ENCODE peak calls at places on chromosomes 12 and 14, in eight cellular contexts. Z is hepatocyte, F is aorta, N is heart right ventricle, J is tibial artery, K is uterus, H is lower lobe of right lung, Y is neural progenitor cell. E is an unnamed sample. For H3K4me1, the result is how much of the 10 kb centered on the place peaks cover.

GRCh38 chr12:27498761-27499160 is 25.2 kb upstream of the PPFIBP1 start:
- DNase-seq in F (no peak), J (no peak), Y (no peak), Z (no peak), K (no peak), N (no peak), H (no peak), E (no peak)

GRCh38 chr14:100293497-100294212 is 12.6 kb downstream of the SLC25A29 start:
- DNase-seq in J (no peak), F (peak), N (no peak), H (no peak), K (no peak), Z (no peak), Y (no peak), E (no peak)

GRCh38 chr12:1875608-1876007 is 42.8 kb downstream of the CACNA2D4 start:
- DNase-seq in K (no peak), Y (no peak), N (no peak), F (no peak), Z (peak), J (no peak), H (no peak), E (no peak)

GRCh38 chr14:61581340-61581739 is 114.0 kb upstream of the HIF1A start:
- DNase-seq in Y (no peak), N (no peak), J (no peak), F (no peak), Z (no peak), K (no peak), H (no peak), E (no peak)

GRCh38 chr12:75815756-75816155 is 215.8 kb downstream of the PHLDA1 start:
- DNase-seq in F (no peak), Z (no peak), Y (no peak), K (no peak), H (no peak), N (no peak), J (no peak), E (no peak)

GRCh38 chr12:91098942-91099341 is 12.4 kb downstream of the LUM start:
- DNase-seq in H (no peak), N (no peak), K (peak), F (no peak), Z (peak), J (peak), Y (no peak), E (peak)

GRCh38 chr14:90599748-90600507 is 203.1 kb downstream of the CALM1 start:
- DNase-seq in Z (peak), Y (no peak), J (no peak), K (no peak), F (no peak), N (no peak), H (no peak), E (no peak)

GRCh38 chr14:32950584-32950983 is 11.9 kb downstream of the NPAS3 start:
- DNase-seq in N (no peak), Z (no peak), J (no peak), F (no peak), Y (no peak), K (no peak), H (no peak), E (no peak)

GRCh38 chr12:108237272-108237671 is 101.8 kb downstream of the CMKLR1 start:
- DNase-seq in N (no peak), J (no peak), F (no peak), H (no peak), Y (peak), Z (no peak), K (no peak), E (no peak)

GRCh38 chr12:71440393-71441349 is 1.1 kb downstream of the LGR5 start:
- DNase-seq in J (no peak), N (no peak), Z (peak), K (no peak), F (peak), H (no peak), Y (peak), E (peak)

GRCh38 chr12:28620281-28620680 is 430.0 kb downstream of the CCDC91 start:
- DNase-seq in K (no peak), Y (no peak), H (no peak), J (no peak), F (no peak), N (no peak), Z (no peak), E (no peak)

DNA sequence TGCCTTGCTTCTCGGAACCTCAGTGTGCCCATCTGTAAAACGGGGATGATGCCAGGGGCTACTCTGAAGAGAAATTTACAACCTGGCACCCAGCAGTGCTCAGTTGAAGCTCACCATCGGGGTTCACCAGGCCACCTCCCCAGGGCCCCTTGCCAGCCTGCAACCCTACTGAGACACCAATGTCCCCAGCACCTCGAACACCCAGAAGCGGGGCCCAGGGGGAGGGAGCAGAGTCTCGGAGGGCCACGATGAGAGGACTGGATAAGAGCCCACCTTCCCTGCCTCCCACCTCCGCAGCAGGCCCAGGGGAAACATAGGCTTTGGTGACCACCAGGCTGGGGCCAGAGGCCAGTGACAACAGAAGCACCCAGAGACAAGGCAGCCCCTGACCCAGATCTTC is 22.4 kb downstream of the NCOR2 start:
- DNase-seq in K (no peak), J (no peak), Z (no peak), H (no peak), N (no peak), F (no peak), Y (no peak), E (no peak)
- H3K4me1 ChIP-seq in K (under half), J (half or more), Z (half or more), H (half or more), N (half or more), F (under half), Y (under half), E (half or more)

DNA sequence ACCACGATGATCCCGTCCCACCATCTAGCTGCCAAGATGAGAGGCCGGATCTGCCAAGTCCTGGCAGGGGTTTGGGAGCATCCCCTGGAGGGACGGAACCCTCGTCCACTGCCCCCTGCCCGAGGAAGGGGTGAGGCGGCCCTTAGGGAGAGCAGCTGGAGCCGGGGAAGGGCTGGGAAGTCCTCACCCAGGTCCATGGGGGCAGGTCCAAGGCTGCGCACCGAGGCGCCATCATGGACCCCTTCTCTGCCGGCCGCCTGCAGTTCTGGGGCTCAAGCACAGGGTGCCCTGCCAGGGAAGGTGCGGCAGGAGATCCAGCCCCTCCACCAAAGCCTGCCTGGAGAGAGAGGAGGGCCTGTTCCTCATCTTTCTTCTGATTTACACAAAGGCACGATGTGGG is 17.6 kb upstream of the FBRSL1 start:
- DNase-seq in F (no peak), J (no peak), N (no peak), Y (no peak), H (no peak), Z (no peak), K (no peak), E (no peak)
- H3K4me3 ChIP-seq in F (no peak), J (no peak), N (no peak), Y (no peak), H (no peak), Z (no peak), K (no peak), E (no peak)

GRCh38 chr14:63435838-63436237 is 107.3 kb downstream of the PPP2R5E start:
- DNase-seq in F (peak), Z (peak), Y (no peak), J (peak), K (peak), N (peak), H (peak), E (no peak)

GRCh38 chr14:63436286-63437098 is 106.7 kb downstream of the PPP2R5E start:
- DNase-seq in F (no peak), Y (no peak), K (no peak), H (no peak), J (no peak), Z (no peak), N (no peak), E (no peak)

GRCh38 chr14:63432888-63433552 is 110.2 kb downstream of the PPP2R5E start:
- DNase-seq in J (no peak), Z (no peak), N (no peak), Y (no peak), F (no peak), K (no peak), H (no peak), E (no peak)

GRCh38 chr14:63432228-63432627 is 110.9 kb downstream of the PPP2R5E start:
- DNase-seq in Y (no peak), F (no peak), J (no peak), N (no peak), Z (no peak), K (no peak), H (no peak), E (no peak)

DNA sequence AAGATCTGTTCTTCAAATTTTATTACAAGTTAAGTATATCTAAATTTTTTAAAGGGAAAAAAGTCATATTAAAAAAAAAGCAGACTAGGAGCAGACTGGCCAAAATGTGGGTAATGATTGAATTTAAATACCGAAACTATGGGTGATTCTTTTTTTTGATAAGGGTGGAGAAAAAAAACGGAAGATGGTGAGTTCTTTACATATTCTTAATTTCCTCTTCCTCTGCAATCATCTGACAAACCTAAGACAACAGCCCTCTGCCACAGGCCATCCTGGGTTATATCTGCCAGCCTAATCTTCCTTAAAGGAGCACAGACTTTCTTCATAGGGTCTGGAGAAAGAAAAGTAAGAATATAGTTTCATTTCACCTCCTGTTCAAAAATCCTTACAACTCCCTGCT is 108.0 kb downstream of the PPP2R5E start:
- DNase-seq in Z (no peak), N (no peak), K (no peak), J (no peak), Y (no peak), H (no peak), F (no peak), E (no peak)
- H3K4me1 ChIP-seq in Z (under half), N (under half), K (under half), J (under half), Y (under half), H (half or more), F (under half), E (under half)

GRCh38 chr14:103045387-103045869 is 11.9 kb downstream of the CDC42BPB start:
- DNase-seq in J (no peak), H (no peak), Y (no peak), F (no peak), N (no peak), Z (no peak), K (no peak), E (no peak)
- H3K4me3 ChIP-seq in J (no peak), H (no peak), Y (no peak), F (no peak), N (no peak), Z (no peak), K (no peak), E (no peak)

GRCh38 chr14:105952826-105953225 is 426.4 kb downstream of the TMEM121 start:
- DNase-seq in N (no peak), Y (no peak), K (no peak), F (no peak), J (no peak), H (no peak), Z (no peak), E (no peak)

GRCh38 chr14:105951399-105951798 is 425.0 kb downstream of the TMEM121 start:
- DNase-seq in F (no peak), Y (no peak), Z (no peak), K (no peak), H (no peak), J (no peak), N (no peak), E (no peak)

GRCh38 chr14:105947599-105947998 is 421.2 kb downstream of the TMEM121 start:
- DNase-seq in J (no peak), Y (no peak), Z (no peak), K (no peak), N (no peak), F (no peak), H (no peak), E (no peak)

DNA sequence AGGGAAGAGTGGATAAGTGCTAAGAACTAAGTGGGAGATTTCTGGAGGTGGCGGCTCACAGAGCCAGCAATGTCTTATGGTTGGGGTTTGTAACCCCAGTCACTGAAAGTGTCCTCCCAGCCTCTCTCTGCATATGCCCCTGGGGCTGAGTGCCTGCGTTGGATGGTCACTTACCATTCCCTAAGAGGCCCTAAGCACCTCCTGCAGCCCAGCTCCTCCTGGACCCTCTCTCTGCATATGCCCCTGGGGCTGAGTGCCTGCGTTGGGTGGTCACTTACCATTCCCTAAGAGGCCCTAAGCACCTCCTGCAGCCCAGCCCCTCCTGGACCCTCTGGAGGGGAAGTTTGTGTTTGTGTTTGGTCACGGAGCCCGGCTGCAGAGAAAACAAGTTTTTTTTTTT is 425.8 kb downstream of the TMEM121 start:
- DNase-seq in Z (no peak), K (no peak), H (no peak), J (no peak), Y (no peak), F (no peak), N (no peak), E (no peak)
- H3K4me1 ChIP-seq in Z (under half), K (under half), H (under half), J (under half), Y (under half), F (under half), N (under half), E (under half)

DNA sequence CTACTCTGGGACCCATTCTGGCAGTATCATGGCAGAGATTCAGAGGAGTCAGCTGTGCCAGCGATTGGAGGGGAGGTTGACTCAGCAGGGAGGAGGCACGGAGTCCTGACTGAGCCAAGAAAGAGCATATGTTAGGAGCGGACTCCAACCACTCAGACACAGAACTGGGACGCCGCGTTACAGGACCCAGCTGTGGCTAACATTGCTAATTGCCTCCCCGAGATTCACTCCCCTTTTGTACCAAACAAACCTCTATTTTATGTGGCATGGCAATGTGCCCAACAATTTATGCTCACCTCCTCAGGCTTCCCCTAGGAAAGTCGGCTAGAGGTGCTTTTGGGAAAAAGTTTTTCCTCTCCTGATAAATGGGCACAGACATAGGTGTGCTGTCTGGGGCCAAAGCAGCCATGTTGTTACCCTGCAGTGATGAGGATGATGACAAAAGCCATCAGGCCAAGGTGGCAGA is 15.2 kb upstream of the CLIP1 start:
- DNase-seq in N (peak), Z (no peak), H (no peak), F (peak), Y (no peak), K (peak), J (peak), E (peak)
- H3K4me3 ChIP-seq in N (no peak), Z (no peak), H (no peak), F (no peak), Y (no peak), K (no peak), J (no peak), E (no peak)

DNA sequence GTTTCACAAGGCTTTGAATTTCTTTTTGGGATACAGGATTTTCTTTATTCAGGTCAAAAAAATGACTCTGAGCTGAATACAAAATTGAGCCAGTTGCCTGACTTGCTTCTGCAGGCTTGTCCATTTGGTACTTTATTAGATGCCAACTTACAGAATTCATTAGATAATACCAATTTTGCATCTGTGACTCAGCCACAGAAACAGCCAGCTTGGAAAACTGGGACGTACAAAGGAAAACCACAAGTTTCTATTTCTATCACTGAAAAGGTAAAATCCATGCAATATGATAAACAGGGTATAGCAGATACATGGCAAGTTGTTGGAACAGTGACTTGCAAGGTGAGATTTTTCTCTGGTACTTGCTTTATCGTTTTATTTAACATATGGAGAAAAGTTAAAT is 5.8 kb downstream of the AP5M1 start:
- DNase-seq in K (no peak), F (no peak), Y (no peak), H (no peak), N (no peak), Z (no peak), J (no peak), E (no peak)
- H3K4me1 ChIP-seq in K (under half), F (under half), Y (under half), H (under half), N (under half), Z (under half), J (under half), E (under half)

DNA sequence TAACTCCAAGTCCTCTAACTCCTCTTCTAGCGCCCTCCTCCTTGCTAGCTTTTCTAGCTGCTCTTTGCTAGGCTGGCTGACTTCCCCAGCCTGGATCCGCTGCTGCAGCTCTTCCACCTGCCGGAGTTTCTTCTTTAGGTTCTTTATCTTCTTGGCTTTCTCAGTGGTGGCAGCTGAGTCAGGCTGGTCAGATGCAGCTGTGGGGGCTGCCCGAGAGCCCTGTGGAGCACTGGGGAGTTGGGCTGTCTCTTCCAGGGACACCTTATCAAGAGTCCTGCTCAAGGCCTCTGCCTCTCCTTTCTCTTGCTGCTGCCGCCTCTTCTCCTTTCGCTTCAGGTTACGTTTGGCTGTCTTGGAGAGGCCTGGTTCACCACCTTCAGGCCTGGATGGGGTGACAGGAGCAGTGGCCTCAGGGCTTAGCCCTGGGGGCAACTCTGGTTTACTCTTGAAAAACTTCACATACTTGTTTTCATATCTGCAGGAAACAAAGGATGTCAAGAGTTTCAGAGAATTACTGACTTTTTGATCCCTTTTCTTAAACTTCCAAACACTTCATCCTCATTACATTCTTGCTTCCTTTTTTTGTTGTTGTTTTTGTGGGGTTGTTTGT is 25.7 kb downstream of the PYM1 start:
- DNase-seq in Y (no peak), F (no peak), N (no peak), H (no peak), K (no peak), Z (no peak), J (no peak), E (no peak)
- H3K4me3 ChIP-seq in Y (no peak), F (no peak), N (no peak), H (no peak), K (no peak), Z (no peak), J (no peak), E (no peak)

DNA sequence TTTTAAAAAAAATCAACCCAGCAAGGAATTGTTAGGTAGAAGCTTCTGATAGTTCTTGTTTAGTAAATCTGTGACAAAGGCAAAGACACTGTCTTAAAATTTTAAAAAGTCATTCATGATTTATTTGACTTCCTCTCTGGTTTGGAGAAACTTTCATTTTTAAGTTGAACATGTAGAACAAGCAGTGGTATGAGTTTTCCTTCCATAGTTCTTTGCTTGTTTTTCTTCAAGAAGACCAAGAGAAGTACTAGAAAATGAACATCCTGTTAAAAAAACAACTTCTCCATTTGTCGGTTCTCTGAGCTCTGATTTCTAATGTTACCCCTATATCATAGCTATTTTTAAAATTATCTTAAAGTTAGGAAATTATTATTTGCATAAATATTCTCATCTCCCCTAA is 15.6 kb downstream of the DIP2B start:
- DNase-seq in Y (no peak), K (no peak), Z (no peak), H (no peak), N (no peak), J (no peak), F (no peak), E (no peak)
- H3K4me1 ChIP-seq in Y (under half), K (under half), Z (under half), H (half or more), N (under half), J (under half), F (under half), E (under half)

DNA sequence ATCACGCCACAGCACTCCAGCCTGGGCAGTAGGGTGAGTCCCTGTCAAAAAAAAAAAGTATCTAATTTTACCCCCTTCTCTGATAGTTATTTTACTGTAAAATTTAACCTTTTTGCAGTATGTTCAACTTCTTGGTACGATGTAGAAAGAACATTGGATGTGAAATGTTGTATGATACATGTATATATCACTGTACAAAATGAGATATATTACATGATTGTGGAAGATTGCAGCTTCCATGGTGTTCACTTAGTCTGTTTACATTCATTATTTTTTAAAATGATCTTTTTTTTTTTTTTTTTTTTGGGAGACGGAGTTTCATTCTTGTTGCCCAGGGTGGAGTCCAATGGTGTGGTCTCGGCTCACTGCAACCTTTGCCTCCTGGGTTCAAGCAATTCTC is 9.0 kb downstream of the SP1 start:
- DNase-seq in N (no peak), K (no peak), Z (no peak), Y (no peak), J (no peak), F (no peak), H (no peak), E (no peak)
- H3K4me3 ChIP-seq in N (no peak), K (no peak), Z (no peak), Y (no peak), J (no peak), F (no peak), H (peak), E (no peak)